ENCODE peak calls at places on chromosome 10, in six cellular contexts. One of them, this sample, is unnamed.
A peak's percentile ranks its signal among the peaks of the same experiment; 100 is the strongest.

GRCh38 chr10:35754489-35754888 is 112.4 kb upstream of the FZD8 start:
- DNase-seq in fibroblast of the aortic adventitia: no peak
- DNase-seq in fibroblast of pulmonary artery: no peak
- DNase-seq in astrocyte: no peak
- DNase-seq in MM.1S: no peak
- DNase-seq in AG10803: no peak
- DNase-seq in this sample: no peak

GRCh38 chr10:111085690-111086353 is 9.0 kb downstream of the ADRA2A start:
- DNase-seq in fibroblast of the aortic adventitia: no peak
- DNase-seq in fibroblast of pulmonary artery: no peak
- DNase-seq in astrocyte: no peak
- DNase-seq in MM.1S: no peak
- DNase-seq in AG10803: no peak
- DNase-seq in this sample: no peak

GRCh38 chr10:130017010-130017630 is 53.0 kb upstream of the EBF3 start:
- DNase-seq in fibroblast of the aortic adventitia: no peak
- DNase-seq in fibroblast of pulmonary artery: no peak
- DNase-seq in astrocyte: no peak
- DNase-seq in MM.1S: no peak
- DNase-seq in AG10803: no peak
- DNase-seq in this sample: no peak

GRCh38 chr10:129966370-129966769 is 2.3 kb upstream of the EBF3 start:
- DNase-seq in fibroblast of the aortic adventitia: no peak
- DNase-seq in fibroblast of pulmonary artery: no peak
- DNase-seq in astrocyte: no peak
- DNase-seq in MM.1S: no peak
- DNase-seq in AG10803: no peak
- DNase-seq in this sample: no peak

GRCh38 chr10:92594194-92594593 is 1.3 kb downstream of the KIF11 start:
- DNase-seq in fibroblast of the aortic adventitia: peak; percentile 8
- DNase-seq in fibroblast of pulmonary artery: no peak
- DNase-seq in astrocyte: no peak
- DNase-seq in MM.1S: peak; percentile 29
- DNase-seq in AG10803: no peak
- DNase-seq in this sample: no peak

GRCh38 chr10:88116491-88116890 is 253.1 kb downstream of the PTEN start:
- DNase-seq in fibroblast of the aortic adventitia: no peak
- DNase-seq in fibroblast of pulmonary artery: no peak
- DNase-seq in astrocyte: peak; percentile 73
- DNase-seq in MM.1S: no peak
- DNase-seq in AG10803: peak; percentile 73
- DNase-seq in this sample: no peak

GRCh38 chr10:94219829-94220228 is 142.9 kb downstream of the NOC3L start:
- DNase-seq in fibroblast of the aortic adventitia: peak; percentile 39
- DNase-seq in fibroblast of pulmonary artery: no peak
- DNase-seq in astrocyte: peak; percentile 38
- DNase-seq in MM.1S: no peak
- DNase-seq in AG10803: peak; percentile 13
- DNase-seq in this sample: no peak

GRCh38 chr10:87850742-87851205 is 12.6 kb downstream of the KLLN start:
- DNase-seq in fibroblast of the aortic adventitia: peak; percentile 77
- DNase-seq in fibroblast of pulmonary artery: peak; percentile 81
- DNase-seq in astrocyte: peak; percentile 52
- DNase-seq in MM.1S: peak; percentile 60
- DNase-seq in AG10803: peak; percentile 69
- DNase-seq in this sample: peak; percentile 54

GRCh38 chr10:15571570-15571969 is 148.2 kb downstream of the ITGA8 start:
- DNase-seq in fibroblast of the aortic adventitia: peak; percentile 75
- DNase-seq in fibroblast of pulmonary artery: peak; percentile 87
- DNase-seq in astrocyte: peak; percentile 36
- DNase-seq in MM.1S: no peak
- DNase-seq in AG10803: peak; percentile 68
- DNase-seq in this sample: no peak

GRCh38 chr10:85400981-85401695 is 965.5 kb downstream of the GRID1 start:
- DNase-seq in fibroblast of the aortic adventitia: no peak
- DNase-seq in fibroblast of pulmonary artery: no peak
- DNase-seq in astrocyte: no peak
- DNase-seq in MM.1S: no peak
- DNase-seq in AG10803: no peak
- DNase-seq in this sample: no peak

GRCh38 chr10:130179640-130180039 is 43.4 kb downstream of the GLRX3 start:
- DNase-seq in fibroblast of the aortic adventitia: peak; percentile 81
- DNase-seq in fibroblast of pulmonary artery: peak; percentile 89
- DNase-seq in astrocyte: peak; percentile 51
- DNase-seq in MM.1S: peak; percentile 68
- DNase-seq in AG10803: peak; percentile 70
- DNase-seq in this sample: no peak

GRCh38 chr10:36345770-36346169 is 703.7 kb upstream of the FZD8 start:
- DNase-seq in fibroblast of the aortic adventitia: peak; percentile 63
- DNase-seq in fibroblast of pulmonary artery: peak; percentile 64
- DNase-seq in astrocyte: peak; percentile 25
- DNase-seq in MM.1S: no peak
- DNase-seq in AG10803: peak; percentile 53
- DNase-seq in this sample: no peak

GRCh38 chr10:114232777-114233176 is 6.3 kb upstream of the VWA2 start:
- DNase-seq in fibroblast of the aortic adventitia: no peak
- DNase-seq in fibroblast of pulmonary artery: no peak
- DNase-seq in astrocyte: no peak
- DNase-seq in MM.1S: no peak
- DNase-seq in AG10803: no peak
- DNase-seq in this sample: no peak

GRCh38 chr10:59872892-59873463 is 33.4 kb downstream of the CCDC6 start:
- DNase-seq in fibroblast of the aortic adventitia: peak; percentile 87
- DNase-seq in fibroblast of pulmonary artery: peak; percentile 97
- DNase-seq in astrocyte: peak; percentile 95
- DNase-seq in MM.1S: no peak
- DNase-seq in AG10803: peak; percentile 86
- DNase-seq in this sample: no peak

GRCh38 chr10:82194419-82194818 is 319.4 kb downstream of the NRG3 start:
- DNase-seq in fibroblast of the aortic adventitia: no peak
- DNase-seq in fibroblast of pulmonary artery: no peak
- DNase-seq in astrocyte: no peak
- DNase-seq in MM.1S: no peak
- DNase-seq in AG10803: no peak
- DNase-seq in this sample: no peak

GRCh38 chr10:88835095-88835909 is 16.3 kb downstream of the ANKRD22 start:
- DNase-seq in fibroblast of the aortic adventitia: peak; percentile 93
- DNase-seq in fibroblast of pulmonary artery: peak; percentile 92
- DNase-seq in astrocyte: peak; percentile 67
- DNase-seq in MM.1S: peak; percentile 85
- DNase-seq in AG10803: peak; percentile 84
- DNase-seq in this sample: peak; percentile 84

GRCh38 chr10:43140414-43140813 is 2.2 kb downstream of the CSGALNACT2 start:
- DNase-seq in fibroblast of the aortic adventitia: peak; percentile 78
- DNase-seq in fibroblast of pulmonary artery: peak; percentile 89
- DNase-seq in astrocyte: peak; percentile 89
- DNase-seq in MM.1S: peak; percentile 69
- DNase-seq in AG10803: peak; percentile 82
- DNase-seq in this sample: no peak

GRCh38 chr10:72081772-72082590 is 6.4 kb downstream of the SPOCK2 start:
- DNase-seq in fibroblast of the aortic adventitia: no peak
- DNase-seq in fibroblast of pulmonary artery: no peak
- DNase-seq in astrocyte: no peak
- DNase-seq in MM.1S: no peak
- DNase-seq in AG10803: no peak
- DNase-seq in this sample: peak; percentile 47

GRCh38 chr10:123301077-123301875 is 147.1 kb downstream of the BUB3 start:
- DNase-seq in fibroblast of the aortic adventitia: peak; percentile 76
- DNase-seq in fibroblast of pulmonary artery: peak; percentile 37
- DNase-seq in astrocyte: peak; percentile 74
- DNase-seq in MM.1S: no peak
- DNase-seq in AG10803: no peak
- DNase-seq in this sample: no peak

GRCh38 chr10:107546986-107547385 is 382.5 kb upstream of the SORCS1 start:
- DNase-seq in fibroblast of the aortic adventitia: no peak
- DNase-seq in fibroblast of pulmonary artery: no peak
- DNase-seq in astrocyte: no peak
- DNase-seq in MM.1S: no peak
- DNase-seq in AG10803: no peak
- DNase-seq in this sample: no peak

GRCh38 chr10:116274141-116274861 is 1.3 kb upstream of the GFRA1 start:
- DNase-seq in fibroblast of the aortic adventitia: no peak
- DNase-seq in fibroblast of pulmonary artery: no peak
- DNase-seq in astrocyte: no peak
- DNase-seq in MM.1S: peak; percentile 26
- DNase-seq in AG10803: peak; percentile 37
- DNase-seq in this sample: no peak

GRCh38 chr10:64450312-64450711 is 929.1 kb downstream of the REEP3 start:
- DNase-seq in fibroblast of the aortic adventitia: no peak
- DNase-seq in fibroblast of pulmonary artery: no peak
- DNase-seq in astrocyte: no peak
- DNase-seq in MM.1S: no peak
- DNase-seq in AG10803: no peak
- DNase-seq in this sample: no peak
- H3K4me3 ChIP-seq in fibroblast of the aortic adventitia: no peak overlapping the region
- H3K4me3 ChIP-seq in fibroblast of pulmonary artery: no peak overlapping the region
- H3K4me3 ChIP-seq in astrocyte: no peak overlapping the region
- H3K4me3 ChIP-seq in MM.1S: no peak overlapping the region
- H3K4me3 ChIP-seq in AG10803: no peak overlapping the region
- H3K4me3 ChIP-seq in this sample: no peak overlapping the region

GRCh38 chr10:29946614-29946952 is 112.8 kb downstream of the JCAD start:
- DNase-seq in fibroblast of the aortic adventitia: no peak
- DNase-seq in fibroblast of pulmonary artery: no peak
- DNase-seq in astrocyte: no peak
- DNase-seq in MM.1S: no peak
- DNase-seq in AG10803: no peak
- DNase-seq in this sample: no peak
- H3K4me3 ChIP-seq in fibroblast of the aortic adventitia: no peak overlapping the region
- H3K4me3 ChIP-seq in fibroblast of pulmonary artery: no peak overlapping the region
- H3K4me3 ChIP-seq in astrocyte: no peak overlapping the region
- H3K4me3 ChIP-seq in MM.1S: no peak overlapping the region
- H3K4me3 ChIP-seq in AG10803: no peak overlapping the region
- H3K4me3 ChIP-seq in this sample: no peak overlapping the region

DNA sequence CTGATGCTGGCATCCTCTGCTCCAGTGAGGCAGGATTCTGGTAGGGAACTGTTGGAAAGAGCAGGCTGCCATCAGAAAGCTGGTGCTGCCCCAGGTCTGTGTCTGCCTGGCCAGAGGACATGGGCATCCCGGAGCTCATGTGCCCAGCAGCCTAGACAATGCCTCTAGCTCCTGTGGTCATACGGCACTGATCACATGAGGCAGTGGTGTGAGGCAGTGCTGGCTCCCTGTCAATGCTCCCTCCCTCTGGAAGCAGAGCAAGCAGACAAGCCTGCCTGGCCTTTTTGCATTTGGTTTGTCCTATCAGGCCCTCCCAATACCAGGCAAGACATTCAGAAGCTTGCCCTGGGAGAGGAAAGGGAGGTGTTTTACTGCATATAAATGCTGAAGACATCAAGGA is 19.5 kb upstream of the MMP21 start:
- DNase-seq in fibroblast of the aortic adventitia: peak; percentile 10
- DNase-seq in fibroblast of pulmonary artery: peak; percentile 1
- DNase-seq in astrocyte: no peak
- DNase-seq in MM.1S: no peak
- DNase-seq in AG10803: no peak
- DNase-seq in this sample: no peak
- H3K4me3 ChIP-seq in fibroblast of the aortic adventitia: no peak overlapping the region
- H3K4me3 ChIP-seq in fibroblast of pulmonary artery: no peak overlapping the region
- H3K4me3 ChIP-seq in astrocyte: no peak overlapping the region
- H3K4me3 ChIP-seq in MM.1S: no peak overlapping the region
- H3K4me3 ChIP-seq in AG10803: no peak overlapping the region
- H3K4me3 ChIP-seq in this sample: no peak overlapping the region

GRCh38 chr10:24346877-24347505 is 138.1 kb downstream of the KIAA1217 start:
- DNase-seq in fibroblast of the aortic adventitia: no peak
- DNase-seq in fibroblast of pulmonary artery: no peak
- DNase-seq in astrocyte: no peak
- DNase-seq in MM.1S: no peak
- DNase-seq in AG10803: no peak
- DNase-seq in this sample: no peak

GRCh38 chr10:24341897-24342296 is 133.0 kb downstream of the KIAA1217 start:
- DNase-seq in fibroblast of the aortic adventitia: no peak
- DNase-seq in fibroblast of pulmonary artery: no peak
- DNase-seq in astrocyte: no peak
- DNase-seq in MM.1S: no peak
- DNase-seq in AG10803: no peak
- DNase-seq in this sample: no peak

GRCh38 chr10:24344279-24344678 is 135.3 kb downstream of the KIAA1217 start:
- DNase-seq in fibroblast of the aortic adventitia: peak; percentile 96
- DNase-seq in fibroblast of pulmonary artery: peak; percentile 96
- DNase-seq in astrocyte: peak; percentile 100
- DNase-seq in MM.1S: no peak
- DNase-seq in AG10803: peak; percentile 97
- DNase-seq in this sample: no peak

GRCh38 chr10:24341371-24341770 is 132.4 kb downstream of the KIAA1217 start:
- DNase-seq in fibroblast of the aortic adventitia: peak; percentile 43
- DNase-seq in fibroblast of pulmonary artery: peak; percentile 34
- DNase-seq in astrocyte: no peak
- DNase-seq in MM.1S: no peak
- DNase-seq in AG10803: no peak
- DNase-seq in this sample: no peak

DNA sequence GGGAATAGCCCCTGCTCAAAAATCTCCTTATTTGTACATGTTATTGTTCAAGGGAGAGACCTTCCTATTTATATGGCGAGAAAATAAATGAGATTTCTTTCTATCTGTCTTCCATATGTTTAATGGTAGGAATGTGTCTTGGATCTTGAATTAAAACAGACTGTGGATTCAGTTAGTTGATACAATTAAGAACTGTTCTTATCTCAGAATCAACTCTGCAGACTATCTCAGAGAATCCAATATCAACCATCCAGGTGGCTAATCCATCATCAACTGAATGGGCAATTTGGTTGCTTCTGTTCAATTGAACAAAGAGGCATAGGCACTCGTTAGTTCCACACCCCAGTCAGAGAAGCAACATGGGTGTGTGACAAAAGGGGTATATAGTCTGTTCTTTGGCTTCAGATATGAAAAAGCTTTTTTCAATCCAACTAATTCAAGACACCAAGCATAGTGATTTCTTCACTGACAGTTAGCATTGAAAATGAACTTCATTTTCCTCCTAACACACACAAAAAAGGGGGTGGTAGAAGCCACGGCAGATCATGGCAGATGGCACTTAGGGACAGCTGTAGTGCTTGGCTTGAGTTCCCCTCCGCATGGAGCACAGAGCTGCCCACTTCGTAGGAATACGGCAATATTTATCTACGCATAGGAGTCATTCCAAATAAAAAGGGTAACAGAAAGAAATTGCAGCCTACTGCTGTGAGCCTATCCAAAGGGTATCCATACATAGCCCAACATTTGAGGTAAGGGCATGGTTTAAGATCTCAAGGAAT is 135.9 kb downstream of the KIAA1217 start:
- DNase-seq in fibroblast of the aortic adventitia: no peak
- DNase-seq in fibroblast of pulmonary artery: no peak
- DNase-seq in astrocyte: no peak
- DNase-seq in MM.1S: no peak
- DNase-seq in AG10803: no peak
- DNase-seq in this sample: no peak
- H3K4me3 ChIP-seq in fibroblast of the aortic adventitia: no peak overlapping the region
- H3K4me3 ChIP-seq in fibroblast of pulmonary artery: no peak overlapping the region
- H3K4me3 ChIP-seq in astrocyte: no peak overlapping the region
- H3K4me3 ChIP-seq in MM.1S: no peak overlapping the region
- H3K4me3 ChIP-seq in AG10803: no peak overlapping the region
- H3K4me3 ChIP-seq in this sample: no peak overlapping the region

DNA sequence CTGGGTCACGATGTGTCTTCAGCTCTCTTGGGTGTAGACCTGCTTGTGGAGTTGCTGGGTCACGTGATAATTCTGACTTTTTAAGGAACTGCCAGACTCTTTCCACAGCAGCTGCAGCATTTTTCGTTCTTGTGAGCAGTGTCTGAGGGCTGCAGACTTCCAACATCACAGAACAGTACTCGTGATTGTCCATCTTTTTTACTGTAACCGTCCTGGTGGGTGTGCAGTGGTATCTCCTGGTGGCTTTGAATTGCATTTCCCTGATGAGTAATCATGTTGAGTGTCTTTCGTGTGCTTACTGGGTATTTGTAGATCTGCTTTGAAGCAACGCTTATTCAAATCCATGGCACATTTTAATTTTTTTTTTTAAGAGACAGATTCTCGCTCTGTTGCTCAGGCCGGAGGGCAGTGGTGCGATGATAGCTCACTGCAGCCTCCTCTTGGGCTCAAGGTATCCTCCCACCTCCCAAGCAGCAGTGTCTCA is 22.7 kb downstream of the INPP5A start:
- DNase-seq in fibroblast of the aortic adventitia: peak; percentile 35
- DNase-seq in fibroblast of pulmonary artery: peak; percentile 9
- DNase-seq in astrocyte: no peak
- DNase-seq in MM.1S: no peak
- DNase-seq in AG10803: peak; percentile 29
- DNase-seq in this sample: no peak
- H3K4me3 ChIP-seq in fibroblast of the aortic adventitia: no peak overlapping the region
- H3K4me3 ChIP-seq in fibroblast of pulmonary artery: no peak overlapping the region
- H3K4me3 ChIP-seq in astrocyte: no peak overlapping the region
- H3K4me3 ChIP-seq in MM.1S: no peak overlapping the region
- H3K4me3 ChIP-seq in AG10803: no peak overlapping the region
- H3K4me3 ChIP-seq in this sample: no peak overlapping the region

This sample was measured in CD8-positive, alpha-beta T cell.